ENCODE peak calls at places on chromosomes 13 and 19, in ten cellular contexts. P is lower leg skin, H is stomach, K is IMR-90, U is HepG2, L is ovary, Q is heart left ventricle, B is transverse colon, C is uterus, X is Peyer's patch. N is an unnamed sample.

GRCh38 chr13:89361909-89362308 is 1690.7 kb downstream of the SLITRK5 start:
- DNase-seq in P (no peak), H (no peak), K (peak), U (no peak), L (no peak), Q (no peak), B (no peak), C (no peak), X (no peak), N (no peak)

GRCh38 chr19:18832331-18833140 is 777 bp downstream of the UPF1 start:
- DNase-seq in P (no peak), H (no peak), K (no peak), U (peak), L (no peak), Q (peak), B (peak), C (no peak), X (no peak), N (peak)

GRCh38 chr19:5113101-5113557 is 144.2 kb downstream of the KDM4B start:
- DNase-seq in P (no peak), H (no peak), K (peak), U (no peak), L (no peak), Q (no peak), B (no peak), C (no peak), X (no peak), N (no peak)

GRCh38 chr19:45340232-45340898 is at the start of gene KLC3:
- DNase-seq in P (no peak), H (peak), K (no peak), U (no peak), L (no peak), Q (no peak), B (peak), C (no peak), X (peak), N (peak)

GRCh38 chr13:105814219-105814901 is 721.1 kb downstream of the EFNB2 start:
- DNase-seq in P (peak), H (no peak), K (no peak), U (no peak), L (no peak), Q (no peak), B (no peak), C (no peak), X (no peak), N (no peak)

GRCh38 chr13:30314069-30314468 is 6.7 kb upstream of the KATNAL1 start:
- DNase-seq in P (no peak), H (no peak), K (no peak), U (no peak), L (no peak), Q (no peak), B (no peak), C (no peak), X (no peak), N (no peak)

GRCh38 chr19:14197882-14198281 is 8.1 kb downstream of the ADGRL1 start:
- DNase-seq in P (no peak), H (no peak), K (no peak), U (no peak), L (no peak), Q (no peak), B (no peak), C (no peak), X (no peak), N (no peak)

GRCh38 chr13:30479154-30479553 is 13.4 kb upstream of the HMGB1 start:
- DNase-seq in P (no peak), H (no peak), K (no peak), U (no peak), L (no peak), Q (no peak), B (no peak), C (no peak), X (no peak), N (no peak)

GRCh38 chr13:91459485-91459884 is 61.1 kb downstream of the GPC5 start:
- DNase-seq in P (no peak), H (no peak), K (no peak), U (peak), L (no peak), Q (no peak), B (no peak), C (no peak), X (no peak), N (no peak)

GRCh38 chr19:10018219-10018618 is 4.9 kb downstream of the RDH8 start:
- DNase-seq in P (no peak), H (no peak), K (peak), U (no peak), L (no peak), Q (no peak), B (no peak), C (no peak), X (no peak), N (no peak)

GRCh38 chr13:59856281-59856810 is 307.4 kb downstream of the DIAPH3 start:
- DNase-seq in P (no peak), H (no peak), K (no peak), U (no peak), L (no peak), Q (no peak), B (peak), C (no peak), X (no peak), N (no peak)

GRCh38 chr13:29523199-29523931 is 72.1 kb downstream of the SLC7A1 start:
- DNase-seq in P (no peak), H (no peak), K (no peak), U (no peak), L (no peak), Q (no peak), B (no peak), C (no peak), X (no peak), N (peak)

GRCh38 chr13:106569233-106570095 is 1.5 kb upstream of the ARGLU1 start:
- DNase-seq in P (no peak), H (no peak), K (no peak), U (no peak), L (no peak), Q (no peak), B (no peak), C (no peak), X (no peak), N (no peak)

GRCh38 chr19:28159065-28159464 is 1053.9 kb downstream of the UQCRFS1 start:
- DNase-seq in P (no peak), H (no peak), K (no peak), U (no peak), L (no peak), Q (no peak), B (no peak), C (no peak), X (no peak), N (no peak)

GRCh38 chr13:27005556-27005955 is 166.1 kb downstream of the USP12 start:
- DNase-seq in P (no peak), H (no peak), K (no peak), U (no peak), L (no peak), Q (no peak), B (no peak), C (no peak), X (no peak), N (no peak)

GRCh38 chr13:27005976-27006518 is 165.6 kb downstream of the USP12 start:
- DNase-seq in P (no peak), H (no peak), K (no peak), U (no peak), L (no peak), Q (no peak), B (no peak), C (no peak), X (no peak), N (no peak)

GRCh38 chr13:27006519-27007161 is 165.0 kb downstream of the USP12 start:
- DNase-seq in P (no peak), H (peak), K (peak), U (no peak), L (no peak), Q (no peak), B (peak), C (no peak), X (no peak), N (no peak)

GRCh38 chr13:27008733-27009132 is 162.9 kb downstream of the USP12 start:
- DNase-seq in P (no peak), H (no peak), K (no peak), U (no peak), L (no peak), Q (no peak), B (no peak), C (no peak), X (no peak), N (no peak)

GRCh38 chr13:27007166-27007565 is 164.4 kb downstream of the USP12 start:
- DNase-seq in P (no peak), H (no peak), K (no peak), U (no peak), L (no peak), Q (no peak), B (no peak), C (no peak), X (no peak), N (no peak)
- H3K4me3 ChIP-seq in P (no peak), H (peak), K (no peak), U (peak), L (no peak), Q (peak), B (peak), C (no peak), X (peak), N (no peak)

DNA sequence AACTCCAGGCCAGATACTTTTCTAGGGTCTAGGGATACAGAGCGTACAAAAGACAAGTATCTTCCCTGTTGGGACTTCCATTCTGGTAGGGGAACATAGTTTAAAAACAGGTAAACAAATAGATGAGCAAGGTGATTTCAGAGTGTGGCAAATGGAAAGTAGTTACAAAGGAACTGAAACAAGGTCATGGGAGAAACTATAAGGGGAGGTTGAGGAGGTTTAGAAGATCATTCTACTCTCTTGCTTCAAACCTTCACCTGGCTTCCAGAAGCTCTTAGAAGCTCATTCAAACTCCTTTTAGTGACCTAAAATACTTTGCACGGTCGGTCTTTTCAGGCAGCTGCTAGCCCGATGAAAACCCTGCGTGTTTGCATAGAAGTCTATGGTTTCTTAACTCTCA is 9.1 kb downstream of the FFAR2 start:
- DNase-seq in P (no peak), H (no peak), K (no peak), U (no peak), L (no peak), Q (no peak), B (no peak), C (no peak), X (no peak), N (no peak)
- TF ChIP-seq POLR2A in P (no peak), H (no peak), K (no peak), U (no peak), L (no peak), Q (no peak), B (no peak), C (no peak), X (no peak), N (no peak)

GRCh38 chr13:41652735-41653361 is 195.5 kb downstream of the RGCC start:
- DNase-seq in P (no peak), H (no peak), K (peak), U (peak), L (no peak), Q (no peak), B (no peak), C (no peak), X (peak), N (peak)
- TF ChIP-seq CTCF in P (no peak), H (peak), K (peak), U (peak), L (no peak), Q (peak), B (peak), C (peak), X (peak), N (peak)

DNA sequence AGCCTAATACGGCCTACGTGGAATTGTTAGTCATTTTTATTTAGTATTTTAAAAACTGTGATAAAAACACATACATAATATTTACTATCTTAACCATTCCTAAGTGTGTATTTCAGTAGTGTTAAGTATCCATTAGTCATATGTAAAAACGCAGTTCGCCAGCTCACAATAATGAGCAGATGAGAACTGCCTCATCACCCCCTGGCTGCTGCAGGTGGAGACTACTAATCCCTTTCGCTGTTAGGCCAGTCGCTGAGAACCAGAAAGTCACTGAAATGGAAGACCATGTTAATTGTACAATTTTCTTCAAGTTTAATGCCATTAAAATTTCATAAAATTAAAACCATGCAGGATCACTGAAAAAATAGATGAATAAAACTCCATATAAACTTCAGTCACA is 1.6 kb downstream of the ESD start:
- DNase-seq in P (no peak), H (no peak), K (no peak), U (no peak), L (no peak), Q (no peak), B (no peak), C (no peak), X (no peak), N (no peak)
- H3K4me3 ChIP-seq in P (no peak), H (no peak), K (no peak), U (no peak), L (no peak), Q (no peak), B (no peak), C (no peak), X (no peak), N (no peak)

GRCh38 chr19:1019980-1020867 is 699 bp downstream of the TMEM259 start:
- DNase-seq in P (no peak), H (no peak), K (no peak), U (no peak), L (peak), Q (peak), B (no peak), C (peak), X (peak), N (peak)

GRCh38 chr19:1018932-1019615 is 1.8 kb downstream of the TMEM259 start:
- DNase-seq in P (no peak), H (no peak), K (no peak), U (no peak), L (no peak), Q (no peak), B (no peak), C (no peak), X (no peak), N (no peak)

GRCh38 chr19:1018393-1018792 is 2.5 kb downstream of the TMEM259 start:
- DNase-seq in P (no peak), H (no peak), K (no peak), U (no peak), L (no peak), Q (no peak), B (no peak), C (no peak), X (no peak), N (no peak)

GRCh38 chr19:1019616-1019961 is 1.3 kb downstream of the TMEM259 start:
- DNase-seq in P (no peak), H (no peak), K (no peak), U (no peak), L (no peak), Q (no peak), B (no peak), C (no peak), X (no peak), N (no peak)

GRCh38 chr19:1020868-1021425 is at the start of gene TMEM259:
- DNase-seq in P (peak), H (peak), K (peak), U (peak), L (peak), Q (peak), B (peak), C (peak), X (peak), N (peak)
- TF ChIP-seq POLR2A in P (no peak), H (no peak), K (no peak), U (peak), L (peak), Q (peak), B (peak), C (peak), X (peak), N (peak)

GRCh38 chr13:24985102-24985501 is 110.8 kb upstream of the PABPC3 start:
- DNase-seq in P (no peak), H (no peak), K (no peak), U (no peak), L (no peak), Q (no peak), B (no peak), C (no peak), X (no peak), N (no peak)
- TF ChIP-seq CTCF in P (no peak), H (no peak), K (no peak), U (no peak), L (no peak), Q (no peak), B (no peak), C (no peak), X (no peak), N (no peak)

DNA sequence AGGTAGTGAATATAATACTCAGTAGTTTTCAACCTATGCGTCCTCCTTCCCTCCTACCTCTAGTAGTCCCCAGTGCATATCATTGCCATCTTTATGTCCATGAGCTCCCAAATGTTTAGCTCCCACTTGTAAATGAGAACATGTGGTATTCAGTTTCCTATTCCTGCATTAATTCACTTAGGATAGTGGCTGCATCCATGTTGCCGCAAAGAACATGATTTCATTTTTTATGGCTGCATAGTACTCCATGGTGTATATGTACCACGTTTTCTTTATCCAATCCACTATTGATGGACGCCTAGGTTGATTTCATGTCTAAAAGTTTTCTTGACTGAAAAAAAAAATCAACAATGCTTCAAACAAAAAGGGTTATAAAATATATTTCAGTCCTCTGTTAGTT is 303.4 kb upstream of the SGCG start:
- DNase-seq in P (no peak), H (no peak), K (no peak), U (no peak), L (no peak), Q (no peak), B (no peak), C (no peak), X (no peak), N (no peak)
- H3K4me3 ChIP-seq in P (no peak), H (no peak), K (no peak), U (no peak), L (no peak), Q (no peak), B (no peak), C (no peak), X (no peak), N (no peak)

DNA sequence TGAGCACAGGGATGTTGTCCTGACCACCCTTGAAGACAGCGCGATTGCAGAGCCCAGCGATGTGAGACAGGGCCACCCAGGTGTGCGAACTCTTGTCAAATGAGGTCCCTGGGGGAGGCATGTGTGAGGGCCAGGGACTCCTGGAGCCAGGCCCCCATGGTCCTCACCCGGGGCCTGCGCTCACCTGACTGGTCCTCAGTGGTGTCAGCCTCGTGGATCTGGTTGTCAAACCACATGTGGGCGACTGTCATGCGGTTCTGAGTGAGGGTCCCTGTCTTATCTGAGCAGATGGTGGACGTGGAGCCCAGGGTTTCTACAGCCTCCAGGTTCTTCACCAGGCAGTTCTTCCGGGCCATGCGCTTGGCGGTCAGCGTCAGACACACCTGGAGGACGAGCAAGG is 12.3 kb downstream of the ATP1A3 start:
- DNase-seq in P (no peak), H (no peak), K (no peak), U (no peak), L (no peak), Q (no peak), B (no peak), C (no peak), X (no peak), N (no peak)
- TF ChIP-seq POLR2A in P (no peak), H (no peak), K (no peak), U (no peak), L (no peak), Q (no peak), B (no peak), C (no peak), X (no peak), N (no peak)